ENCODE peak calls at places on chromosomes 13 and 19, in nine cellular contexts. I is progenitor cell of endocrine pancreas, W is AG04450, Y is pancreas, Z is psoas muscle, G is AG09309, K is CD14-positive monocyte, J is cardiac fibroblast, O is transverse colon. L is an unnamed sample.

GRCh38 chr13:86737334-86737932 is 933.7 kb upstream of the SLITRK5 start:
- DNase-seq in I (no peak), W (no peak), Y (no peak), Z (no peak), G (no peak), K (no peak), J (no peak), O (no peak), L (no peak)

GRCh38 chr19:38369584-38369983 is 4.8 kb upstream of the PSMD8 start:
- DNase-seq in I (no peak), W (no peak), Y (no peak), Z (no peak), G (no peak), K (no peak), J (no peak), O (no peak), L (no peak)

GRCh38 chr13:25455146-25455545 is 83.4 kb downstream of the ATP8A2 start:
- DNase-seq in I (no peak), W (no peak), Y (no peak), Z (no peak), G (no peak), K (no peak), J (no peak), O (no peak), L (no peak)

GRCh38 chr19:7851623-7852500 is 21.8 kb downstream of the EVI5L start:
- DNase-seq in I (no peak), W (no peak), Y (peak; percentile 43), Z (no peak), G (no peak), K (no peak), J (no peak), O (no peak), L (no peak)

GRCh38 chr13:96636310-96636709 is 358.0 kb downstream of the OXGR1 start:
- DNase-seq in I (no peak), W (no peak), Y (no peak), Z (no peak), G (no peak), K (no peak), J (no peak), O (no peak), L (no peak)

GRCh38 chr13:75372923-75373841 is 108.8 kb downstream of the TBC1D4 start:
- DNase-seq in I (no peak), W (no peak), Y (no peak), Z (no peak), G (no peak), K (no peak), J (no peak), O (no peak), L (no peak)

GRCh38 chr19:8363803-8364771 is at the start of gene ANGPTL4:
- DNase-seq in I (peak; percentile 23), W (no peak), Y (peak; percentile 89), Z (peak; percentile 89), G (no peak), K (no peak), J (peak; percentile 92), O (peak; percentile 78), L (no peak)

GRCh38 chr19:18117692-18118378 is 20.3 kb downstream of the MAST3 start:
- DNase-seq in I (peak; percentile 94), W (no peak), Y (peak; percentile 94), Z (peak; percentile 92), G (no peak), K (peak; percentile 85), J (peak; percentile 90), O (peak; percentile 95), L (peak; percentile 96)

GRCh38 chr19:11410682-11411081 is 8.4 kb downstream of the RGL3 start:
- DNase-seq in I (no peak), W (no peak), Y (no peak), Z (no peak), G (no peak), K (no peak), J (no peak), O (no peak), L (no peak)

GRCh38 chr13:77359171-77359570 is 32.3 kb upstream of the MYCBP2 start:
- DNase-seq in I (no peak), W (no peak), Y (no peak), Z (no peak), G (no peak), K (no peak), J (no peak), O (no peak), L (no peak)

GRCh38 chr19:12828494-12828893 is 5.9 kb downstream of the RTBDN start:
- DNase-seq in I (no peak), W (no peak), Y (peak; percentile 55), Z (no peak), G (no peak), K (no peak), J (peak; percentile 57), O (peak; percentile 67), L (no peak)

GRCh38 chr13:113437408-113438010 is 15.8 kb downstream of the ADPRHL1 start:
- DNase-seq in I (no peak), W (no peak), Y (no peak), Z (no peak), G (no peak), K (no peak), J (no peak), O (no peak), L (no peak)

GRCh38 chr13:97130201-97130600 is 91.9 kb upstream of the MBNL2 start:
- DNase-seq in I (no peak), W (no peak), Y (no peak), Z (no peak), G (no peak), K (no peak), J (peak; percentile 56), O (no peak), L (no peak)

GRCh38 chr13:80276371-80277289 is 64.3 kb downstream of the SPRY2 start:
- DNase-seq in I (no peak), W (no peak), Y (no peak), Z (no peak), G (no peak), K (peak; percentile 53), J (peak; percentile 34), O (no peak), L (no peak)

GRCh38 chr13:42561752-42562467 is 12.0 kb upstream of the TNFSF11 start:
- DNase-seq in I (no peak), W (no peak), Y (no peak), Z (no peak), G (no peak), K (no peak), J (no peak), O (no peak), L (no peak)

GRCh38 chr19:53553865-53554791 is 16.2 kb downstream of the ZNF331 start:
- DNase-seq in I (no peak), W (peak; percentile 68), Y (peak; percentile 89), Z (peak; percentile 89), G (peak; percentile 61), K (peak; percentile 84), J (peak; percentile 95), O (peak; percentile 88), L (no peak)

DNA sequence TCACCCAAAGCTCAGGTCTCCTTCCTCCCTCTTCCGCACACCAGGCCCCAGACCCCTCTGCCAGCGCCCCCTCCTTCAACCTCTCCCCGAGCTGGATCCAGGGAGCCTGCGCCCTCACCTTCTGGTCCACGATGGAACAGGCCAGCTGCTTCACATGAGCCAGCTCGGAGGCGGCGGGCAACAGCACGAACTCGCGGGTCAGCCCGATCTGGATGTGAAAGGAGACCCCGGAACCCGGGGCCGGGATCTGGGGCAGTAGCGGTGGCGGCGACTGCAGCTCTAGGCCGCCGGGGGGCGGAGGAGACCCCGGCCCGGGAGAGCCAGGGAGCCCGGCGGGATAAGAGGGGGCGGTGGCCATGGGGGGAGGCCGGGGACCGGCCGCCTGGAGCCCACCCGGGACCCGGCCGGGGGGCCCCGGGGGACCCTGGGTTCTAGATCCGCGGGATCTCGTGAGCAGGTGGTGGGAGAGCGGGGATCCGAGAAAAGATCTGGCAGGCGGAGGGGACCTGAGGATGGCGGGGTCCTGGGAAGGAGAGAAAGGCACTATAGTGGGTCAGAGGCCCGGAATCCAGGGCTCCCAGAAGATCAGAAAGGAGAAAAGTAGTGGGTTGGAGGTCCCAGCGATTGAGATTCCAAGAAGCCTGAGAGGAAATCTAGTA is 772 bp downstream of the PRKD2 start:
- DNase-seq in I (peak; percentile 61), W (no peak), Y (peak; percentile 56), Z (no peak), G (no peak), K (peak; percentile 47), J (no peak), O (peak; percentile 44), L (no peak)
- TF ChIP-seq CTCF in I (peak; percentile 51), W (no peak), Y (no peak), Z (no peak), G (no peak), K (no peak), J (no peak), O (no peak), L (no peak)

DNA sequence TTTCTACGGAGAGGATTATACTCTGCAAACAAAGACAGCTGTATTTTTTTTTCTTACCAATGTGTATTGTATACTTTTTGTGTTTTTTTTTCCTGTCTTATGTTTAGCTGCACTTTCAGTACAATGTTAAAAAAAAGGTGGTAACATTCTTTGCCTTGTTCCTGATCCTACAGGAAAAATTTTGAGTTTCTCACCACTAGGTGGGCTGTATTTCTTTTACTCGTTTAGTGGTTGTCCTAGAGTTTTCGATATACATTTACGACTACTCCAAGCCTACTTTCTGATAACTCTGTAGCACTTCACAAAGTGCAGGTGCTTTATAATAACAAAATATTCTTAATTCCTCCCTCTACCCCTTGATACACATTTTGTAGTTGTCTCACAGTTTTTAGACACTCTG is 652.2 kb downstream of the UQCRFS1 start:
- DNase-seq in I (no peak), W (no peak), Y (no peak), Z (no peak), G (no peak), K (no peak), J (no peak), O (no peak), L (no peak)
- TF ChIP-seq CTCF in I (peak; percentile 24), W (no peak), Y (no peak), Z (no peak), G (no peak), K (no peak), J (no peak), O (no peak), L (no peak)

GRCh38 chr13:52738719-52739467 is 727 bp downstream of the CNMD start:
- DNase-seq in I (peak; percentile 63), W (no peak), Y (no peak), Z (no peak), G (no peak), K (no peak), J (peak; percentile 1), O (no peak), L (peak; percentile 16)
- TF ChIP-seq CTCF in I (peak; percentile 79), W (peak; percentile 22), Y (no peak), Z (peak; percentile 30), G (peak; percentile 23), K (peak; percentile 75), J (no peak), O (no peak), L (no peak)

DNA sequence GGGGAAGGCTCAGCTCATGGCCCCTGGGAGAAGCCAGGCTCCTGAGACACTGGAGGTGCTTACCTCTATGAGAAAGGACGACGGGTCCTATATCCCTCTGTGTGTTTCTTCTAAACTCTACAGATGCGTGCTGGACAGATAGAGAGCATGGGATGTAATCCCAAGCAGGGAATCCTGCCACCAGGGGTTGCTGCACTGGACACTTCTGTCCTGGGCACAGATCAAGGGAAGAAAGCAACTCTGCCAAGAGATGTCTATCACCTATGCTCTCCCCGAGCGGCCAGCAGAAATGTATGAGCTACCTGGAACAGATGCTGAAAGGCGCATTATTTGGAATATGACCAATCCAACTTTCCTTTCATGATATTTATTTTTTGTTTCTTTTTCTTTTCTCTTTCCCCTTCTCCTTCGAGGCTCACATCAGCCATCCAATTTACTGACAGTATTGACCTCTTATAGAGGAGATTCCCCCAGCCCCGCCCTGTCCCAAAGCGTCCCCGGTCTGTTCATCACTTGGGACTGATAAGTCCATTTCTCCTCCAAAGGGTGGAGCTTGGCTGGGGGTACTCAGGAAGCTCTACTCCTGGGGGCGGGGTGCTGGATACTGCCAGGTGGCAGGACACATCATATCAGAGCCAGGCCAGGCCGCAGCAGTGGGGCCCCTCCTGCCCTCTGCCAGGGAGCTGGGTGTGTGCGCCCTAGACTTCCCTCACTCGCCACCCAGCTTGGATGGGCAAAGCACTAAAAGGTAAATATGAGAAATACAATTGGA is 34.2 kb downstream of the TSHZ3 start:
- DNase-seq in I (no peak), W (no peak), Y (no peak), Z (no peak), G (no peak), K (no peak), J (peak; percentile 17), O (no peak), L (no peak)
- TF ChIP-seq CTCF in I (peak; percentile 9), W (peak; percentile 43), Y (no peak), Z (no peak), G (peak; percentile 56), K (no peak), J (peak; percentile 38), O (no peak), L (no peak)

L was measured in D721Med.